ENCODE peak calls at places on chromosomes 3 and 15, in nine cellular contexts. C is IMR-90, P is body of pancreas, Y is mesendoderm, N is fibroblast of lung, M is caudate nucleus, O is RWPE1, S is pancreas, W is endodermal cell. F is an unnamed sample.

GRCh38 chr3:101803152-101803782 is 24.3 kb downstream of the NXPE3 start:
- DNase-seq in S (no peak), C (peak), M (no peak), O (peak), W (no peak), Y (peak), N (peak), P (peak), F (peak)

GRCh38 chr3:78070188-78070587 is 1030.3 kb downstream of the ROBO2 start:
- DNase-seq in C (no peak), S (no peak), P (no peak), W (no peak), O (no peak), N (no peak), M (no peak), Y (no peak), F (no peak)

GRCh38 chr3:160409812-160410610 is 10.6 kb downstream of the SMC4 start:
- DNase-seq in O (no peak), M (no peak), S (no peak), C (peak), W (no peak), Y (no peak), N (peak), P (no peak), F (no peak)

GRCh38 chr3:15443826-15444524 is 16.6 kb downstream of the EAF1 start:
- DNase-seq in C (peak), Y (no peak), N (peak), O (no peak), M (no peak), W (no peak), S (no peak), P (no peak), F (no peak)

GRCh38 chr3:193330500-193331204 is 47.9 kb downstream of the ATP13A5 start:
- DNase-seq in W (no peak), C (no peak), N (no peak), O (no peak), P (no peak), Y (no peak), M (no peak), S (no peak), F (no peak)

GRCh38 chr3:194141415-194142155 is 5.6 kb downstream of the HES1 start:
- DNase-seq in Y (peak), N (peak), O (peak), P (peak), W (peak), S (peak), M (peak), C (peak), F (peak)

GRCh38 chr3:141477224-141477623 is 9.6 kb upstream of the RASA2 start:
- DNase-seq in N (peak), Y (peak), C (peak), S (no peak), P (peak), W (no peak), O (peak), M (no peak), F (no peak)

GRCh38 chr3:89314454-89314853 is 207.0 kb downstream of the EPHA3 start:
- DNase-seq in M (no peak), S (no peak), N (peak), O (peak), P (no peak), Y (peak), C (peak), W (peak), F (no peak)

GRCh38 chr3:54322354-54322753 is 200.0 kb downstream of the CACNA2D3 start:
- DNase-seq in P (peak), W (no peak), S (peak), C (no peak), O (no peak), N (no peak), Y (no peak), M (no peak), F (peak)

GRCh38 chr3:42698911-42699230 is 3.7 kb downstream of the HHATL start:
- DNase-seq in O (no peak), P (no peak), S (no peak), W (no peak), Y (no peak), M (no peak), N (no peak), C (no peak), F (no peak)

GRCh38 chr3:54951405-54951804 is 23.5 kb upstream of the LRTM1 start:
- DNase-seq in P (peak), Y (peak), W (peak), M (peak), N (peak), O (peak), S (peak), C (peak), F (peak)

GRCh38 chr3:150545419-150546225 is 674 bp downstream of the SERP1 start:
- DNase-seq in S (peak), N (peak), C (no peak), O (peak), Y (peak), P (peak), W (no peak), M (no peak), F (peak)

GRCh38 chr3:149894211-149894610 is 76.5 kb downstream of the PFN2 start:
- DNase-seq in C (peak), S (no peak), Y (no peak), O (no peak), N (peak), M (no peak), W (no peak), P (no peak), F (no peak)

GRCh38 chr3:25854635-25855034 is 64.7 kb downstream of the OXSM start:
- DNase-seq in M (no peak), W (no peak), O (no peak), P (no peak), C (peak), S (no peak), Y (peak), N (peak), F (no peak)

GRCh38 chr3:27224197-27224596 is 145.0 kb downstream of the NEK10 start:
- DNase-seq in C (peak), W (no peak), S (no peak), O (no peak), P (no peak), M (no peak), N (peak), Y (no peak), F (no peak)

GRCh38 chr3:184786271-184787010 is 25.5 kb upstream of the VPS8 start:
- DNase-seq in C (peak), Y (no peak), S (no peak), N (peak), P (no peak), W (no peak), M (no peak), O (no peak), F (no peak)

GRCh38 chr3:141087071-141087824 is 36.1 kb downstream of the SPSB4 start:
- DNase-seq in C (no peak), S (no peak), Y (no peak), W (no peak), P (no peak), N (no peak), M (no peak), O (no peak), F (no peak)

GRCh38 chr15:91186892-91187644 is 87.0 kb downstream of the SV2B start:
- DNase-seq in N (peak), P (peak), W (peak), Y (peak), C (peak), S (no peak), M (no peak), O (peak), F (no peak)

GRCh38 chr3:43689766-43690399 is 855 bp upstream of the ABHD5 start:
- DNase-seq in M (no peak), N (no peak), P (no peak), S (no peak), C (no peak), O (no peak), Y (no peak), W (no peak), F (no peak)

GRCh38 chr3:8565376-8565775 is 63.8 kb downstream of the LMCD1 start:
- DNase-seq in M (no peak), Y (no peak), N (no peak), S (no peak), O (no peak), W (no peak), C (no peak), P (no peak), F (no peak)

GRCh38 chr3:27714692-27715453 is 7.2 kb downstream of the EOMES start:
- DNase-seq in W (peak), M (no peak), S (peak), Y (peak), O (no peak), N (no peak), P (peak), C (no peak), F (peak)

GRCh38 chr15:88649286-88649733 is 10.5 kb downstream of the ISG20 start:
- DNase-seq in C (peak), O (peak), S (no peak), P (no peak), M (peak), Y (peak), N (peak), W (no peak), F (no peak)

GRCh38 chr3:193552911-193553310 is 1.8 kb downstream of the ATP13A4 start:
- DNase-seq in S (no peak), P (no peak), O (no peak), W (no peak), Y (no peak), N (no peak), C (no peak), M (no peak), F (no peak)

GRCh38 chr15:91291673-91292072 is 191.6 kb downstream of the SV2B start:
- DNase-seq in C (peak), S (no peak), N (no peak), O (no peak), P (no peak), M (no peak), W (peak), Y (peak), F (no peak)

GRCh38 chr15:98519767-98520166 is 128.6 kb upstream of the IGF1R start:
- DNase-seq in O (no peak), Y (no peak), W (no peak), M (no peak), S (no peak), C (no peak), N (no peak), P (no peak), F (no peak)

GRCh38 chr3:159322322-159322939 is 520.6 kb downstream of the MFSD1 start:
- DNase-seq in M (no peak), N (peak), O (peak), C (peak), W (peak), Y (peak), S (no peak), P (no peak), F (no peak)

GRCh38 chr3:65953301-65953812 is 85.4 kb downstream of the MAGI1 start:
- DNase-seq in O (no peak), C (no peak), P (peak), S (peak), Y (peak), N (peak), M (no peak), W (peak), F (peak)

GRCh38 chr3:126438186-126438585 is 37.5 kb downstream of the ZXDC start:
- DNase-seq in P (no peak), M (no peak), N (no peak), S (no peak), Y (no peak), C (no peak), W (peak), O (no peak), F (no peak)

GRCh38 chr3:80023010-80023409 is 255.2 kb upstream of the ROBO1 start:
- DNase-seq in W (no peak), C (no peak), M (no peak), O (no peak), P (no peak), Y (no peak), N (no peak), S (no peak), F (no peak)

GRCh38 chr15:64596701-64597468 is 136.5 kb downstream of the ZNF609 start:
- DNase-seq in C (peak), M (no peak), P (peak), N (peak), W (peak), S (no peak), O (no peak), Y (peak), F (peak)

GRCh38 chr15:98875309-98875708 is 132.3 kb downstream of the PGPEP1L start:
- DNase-seq in W (no peak), C (peak), N (no peak), Y (no peak), M (no peak), O (no peak), S (no peak), P (no peak), F (no peak)

GRCh38 chr15:73959012-73959581 is 32.8 kb downstream of the LOXL1 start:
- DNase-seq in N (no peak), O (no peak), Y (no peak), M (no peak), P (no peak), S (no peak), C (no peak), W (no peak), F (no peak)

GRCh38 chr3:16695710-16696109 is 90.5 kb upstream of the DAZL start:
- DNase-seq in W (no peak), P (no peak), C (no peak), S (no peak), O (no peak), M (no peak), N (no peak), Y (no peak), F (no peak)

GRCh38 chr3:16692486-16693378 is 87.5 kb upstream of the DAZL start:
- DNase-seq in N (peak), C (no peak), Y (no peak), P (no peak), W (no peak), S (no peak), M (no peak), O (no peak), F (no peak)

GRCh38 chr3:16693820-16694219 is 88.6 kb upstream of the DAZL start:
- DNase-seq in O (no peak), C (no peak), N (no peak), P (no peak), M (no peak), W (no peak), S (no peak), Y (no peak), F (no peak)

DNA sequence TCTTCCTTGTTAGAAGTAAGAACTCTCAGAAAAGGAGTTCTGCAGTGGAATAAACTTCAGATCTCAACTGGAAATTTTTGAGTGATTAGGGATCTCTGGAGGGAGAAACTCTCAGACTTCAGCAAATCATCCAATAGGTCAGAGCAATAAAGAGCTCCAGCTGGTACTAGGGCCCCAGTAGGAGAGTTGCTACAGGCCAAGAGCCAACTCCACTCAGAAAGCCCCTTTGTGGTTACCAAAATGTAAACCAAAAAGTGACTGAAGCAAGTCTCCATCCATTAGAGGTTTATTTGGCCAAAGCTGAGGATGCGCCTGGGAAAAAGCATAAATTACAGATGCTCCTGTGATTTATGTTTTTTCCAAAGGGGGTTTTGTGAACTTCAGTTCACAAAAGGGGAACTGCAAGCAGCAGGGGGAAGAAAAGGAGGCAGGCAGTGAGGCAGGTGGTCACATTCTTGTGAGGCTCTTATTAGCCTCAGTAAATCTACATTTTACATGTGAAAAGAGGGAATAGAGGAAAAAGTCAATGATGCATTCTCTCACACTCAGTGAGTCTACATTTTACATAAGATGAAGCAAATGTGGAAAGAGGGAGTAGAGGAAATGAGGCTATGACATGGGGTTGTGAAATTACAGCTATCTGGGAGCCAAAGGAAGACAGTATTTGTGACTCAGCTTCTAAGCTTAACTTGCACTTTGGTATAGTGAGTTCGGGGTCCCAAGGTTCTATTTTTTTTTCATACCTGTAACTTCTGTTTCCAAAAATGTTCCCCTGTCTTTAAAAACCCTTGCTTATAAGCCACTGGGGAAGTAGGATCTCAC is 92.4 kb upstream of the DAZL start:
- DNase-seq in O (no peak), M (no peak), W (no peak), S (no peak), Y (peak), C (peak), P (no peak), N (peak), F (no peak)
- H3K27ac ChIP-seq in O (no peak), M (no peak), W (no peak), S (no peak), Y (no peak), C (no peak), P (no peak), N (no peak), F (no peak)

GRCh38 chr3:100120022-100120421 is 5.7 kb upstream of the FILIP1L start:
- DNase-seq in W (no peak), S (no peak), M (no peak), C (no peak), P (no peak), O (no peak), N (no peak), Y (no peak), F (no peak)

GRCh38 chr3:100110101-100110500 is 4.2 kb downstream of the FILIP1L start:
- DNase-seq in N (no peak), S (no peak), W (no peak), Y (no peak), O (no peak), M (no peak), P (no peak), C (no peak), F (no peak)

GRCh38 chr3:100111728-100112127 is 2.6 kb downstream of the FILIP1L start:
- DNase-seq in M (no peak), W (no peak), P (no peak), O (no peak), Y (no peak), C (no peak), S (no peak), N (no peak), F (no peak)

GRCh38 chr3:100113728-100114412 is 431 bp downstream of the FILIP1L start:
- DNase-seq in P (no peak), O (peak), Y (no peak), M (no peak), S (no peak), C (no peak), N (no peak), W (no peak), F (no peak)

DNA sequence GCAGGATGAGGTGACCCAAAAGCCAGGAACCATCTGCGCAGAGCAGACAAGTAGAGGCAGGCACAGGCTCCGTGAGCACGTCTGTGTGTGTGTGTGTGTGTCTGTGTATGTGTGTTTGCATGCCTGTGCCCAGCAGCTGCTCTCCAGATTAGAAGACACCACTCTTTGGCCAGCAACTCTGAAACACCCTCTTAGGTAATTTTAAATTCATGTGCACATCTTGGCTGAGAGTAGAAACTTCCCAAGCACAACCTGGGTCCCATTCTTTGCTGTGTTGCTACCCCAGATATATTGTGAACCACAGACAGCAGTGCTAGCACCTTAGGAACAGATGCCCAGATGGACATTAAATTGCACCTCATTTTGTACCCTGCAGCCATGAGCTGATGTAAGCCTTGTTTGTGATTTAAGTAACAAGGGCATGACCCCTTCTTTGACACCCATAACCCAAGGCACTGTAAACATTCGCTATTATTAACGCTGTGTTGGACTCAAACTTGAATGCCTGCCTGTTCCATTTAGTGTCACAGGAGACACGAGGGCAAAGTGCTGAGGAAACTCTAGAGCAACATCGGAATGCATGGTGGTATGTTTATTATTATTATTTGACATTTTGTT is at the start of gene FILIP1L:
- DNase-seq in P (no peak), Y (no peak), O (no peak), S (no peak), W (no peak), N (no peak), C (no peak), M (no peak), F (no peak)
- H3K27ac ChIP-seq in P (no peak), Y (no peak), O (no peak), S (no peak), W (peak), N (no peak), C (peak), M (no peak), F (no peak)

DNA sequence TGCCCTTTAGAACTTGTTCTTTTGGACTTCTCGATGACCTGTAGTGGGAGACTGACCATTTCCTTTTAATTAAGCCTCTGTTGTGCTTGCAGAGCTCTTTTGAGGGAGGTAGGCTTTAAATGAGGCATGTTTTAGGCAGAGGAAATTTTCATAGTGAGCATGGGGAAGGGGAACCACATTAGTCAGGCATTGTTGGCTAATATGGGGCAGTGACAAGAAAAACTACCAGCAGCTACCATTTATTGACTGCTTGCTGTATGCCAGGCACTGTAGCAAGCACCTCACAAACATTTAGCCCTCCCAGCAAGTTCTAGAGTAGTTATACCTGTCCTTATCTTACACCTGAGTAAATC is 10.9 kb downstream of the ATG7 start:
- DNase-seq in W (no peak), N (no peak), M (no peak), P (no peak), Y (no peak), O (no peak), C (no peak), S (no peak), F (no peak)
- H3K27ac ChIP-seq in W (no peak), N (no peak), M (peak), P (no peak), Y (no peak), O (no peak), C (peak), S (peak), F (no peak)

GRCh38 chr15:85404922-85405293 is 24.5 kb downstream of the AKAP13 start:
- DNase-seq in P (no peak), O (no peak), C (peak), N (peak), S (no peak), M (no peak), Y (no peak), W (no peak), F (no peak)

GRCh38 chr15:85407421-85408269 is 27.2 kb downstream of the AKAP13 start:
- DNase-seq in S (no peak), N (peak), Y (no peak), P (peak), M (no peak), O (peak), W (no peak), C (peak), F (no peak)

GRCh38 chr15:85408270-85408746 is 27.9 kb downstream of the AKAP13 start:
- DNase-seq in C (no peak), N (no peak), P (no peak), W (no peak), M (no peak), S (no peak), Y (no peak), O (no peak), F (no peak)

GRCh38 chr15:85405467-85405866 is 25.1 kb downstream of the AKAP13 start:
- DNase-seq in C (no peak), S (no peak), Y (no peak), N (no peak), P (no peak), W (no peak), O (no peak), M (no peak), F (no peak)

GRCh38 chr15:85406916-85407315 is 26.5 kb downstream of the AKAP13 start:
- DNase-seq in O (no peak), N (peak), W (no peak), Y (no peak), C (peak), P (no peak), M (no peak), S (no peak), F (no peak)
- H3K27ac ChIP-seq in O (peak), N (no peak), W (no peak), Y (no peak), C (no peak), P (no peak), M (no peak), S (no peak), F (no peak)